ENCODE peak calls at places on chromosomes 6 and 20, in eight cellular contexts. J is lung; U is MM.1S; Q is aorta; K is psoas muscle; B is CD4-positive, CD25-positive, alpha-beta regulatory T cell; Z is breast epithelium; W is cardiac muscle cell. H is an unnamed sample. For H3K9me3, the result is how much of the 10 kb centered on the place peaks cover.

GRCh38 chr6:157274471-157275226 is 48.7 kb downstream of the TMEM242 start:
- DNase-seq in J (peak), U (peak), Q (peak), K (peak), B (peak), Z (peak), W (peak), H (peak)

GRCh38 chr20:59458645-59459044 is 145.7 kb upstream of the PHACTR3 start:
- DNase-seq in J (no peak), U (no peak), Q (no peak), K (no peak), B (no peak), Z (no peak), W (no peak), H (no peak)

GRCh38 chr6:19444481-19444880 is 392.7 kb upstream of the ID4 start:
- DNase-seq in J (no peak), U (no peak), Q (no peak), K (no peak), B (no peak), Z (no peak), W (peak), H (no peak)

GRCh38 chr6:50390416-50390815 is 322.9 kb upstream of the TFAP2D start:
- DNase-seq in J (no peak), U (no peak), Q (no peak), K (no peak), B (no peak), Z (no peak), W (no peak), H (no peak)

GRCh38 chr6:166786704-166787293 is 159.7 kb upstream of the RPS6KA2 start:
- DNase-seq in J (peak), U (peak), Q (no peak), K (no peak), B (no peak), Z (no peak), W (peak), H (no peak)

GRCh38 chr20:2750343-2751251 is 49.8 kb downstream of the CPXM1 start:
- DNase-seq in J (peak), U (no peak), Q (peak), K (peak), B (no peak), Z (no peak), W (peak), H (no peak)

GRCh38 chr6:99745651-99746050 is 139.0 kb downstream of the PRDM13 start:
- DNase-seq in J (no peak), U (no peak), Q (no peak), K (no peak), B (no peak), Z (no peak), W (peak), H (no peak)

GRCh38 chr20:33993800-33994623 is at the start of gene RALY:
- DNase-seq in J (peak), U (peak), Q (peak), K (peak), B (peak), Z (peak), W (peak), H (peak)

GRCh38 chr6:11622156-11622555 is 84.6 kb downstream of the TMEM170B start:
- DNase-seq in J (no peak), U (no peak), Q (no peak), K (no peak), B (no peak), Z (no peak), W (peak), H (no peak)

GRCh38 chr20:49893242-49894072 is 21.9 kb downstream of the SPATA2 start:
- DNase-seq in J (no peak), U (no peak), Q (peak), K (no peak), B (no peak), Z (peak), W (peak), H (no peak)

GRCh38 chr20:6122873-6123649 is at the start of gene FERMT1:
- DNase-seq in J (peak), U (peak), Q (peak), K (peak), B (no peak), Z (peak), W (peak), H (no peak)

GRCh38 chr6:151286192-151286591 is 46.4 kb downstream of the AKAP12 start:
- DNase-seq in J (no peak), U (no peak), Q (no peak), K (no peak), B (no peak), Z (no peak), W (no peak), H (no peak)

GRCh38 chr6:39815356-39815755 is 23.2 kb downstream of the DAAM2 start:
- DNase-seq in J (no peak), U (no peak), Q (no peak), K (no peak), B (no peak), Z (no peak), W (no peak), H (no peak)

GRCh38 chr20:38143238-38143645 is 21.8 kb downstream of the TGM2 start:
- DNase-seq in J (no peak), U (no peak), Q (peak), K (no peak), B (no peak), Z (no peak), W (no peak), H (no peak)

DNA sequence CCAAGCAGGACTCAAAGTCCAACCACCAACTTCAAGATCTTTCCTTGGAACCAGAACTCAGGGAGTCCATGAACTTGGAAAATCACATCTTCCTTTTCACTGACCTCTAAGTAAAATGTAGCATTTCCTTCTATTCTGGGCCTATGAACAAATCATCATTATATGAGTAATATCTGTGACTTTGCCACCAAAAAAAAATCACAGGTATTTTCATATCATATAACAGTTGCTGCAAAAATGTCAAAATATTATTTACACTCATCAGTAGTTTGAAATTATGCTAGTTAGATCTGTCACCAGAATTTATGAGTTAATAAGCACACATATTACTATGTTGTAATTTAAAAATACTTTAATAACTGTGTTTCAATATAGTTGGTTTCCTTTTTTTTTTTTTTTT is 27.3 kb upstream of the TLDC2 start:
- DNase-seq in J (no peak), U (no peak), Q (no peak), K (no peak), B (no peak), Z (no peak), W (no peak), H (no peak)
- H3K9me3 ChIP-seq in J (under half), U (under half), Q (under half), K (under half), B (under half), Z (under half), W (under half), H (under half)

DNA sequence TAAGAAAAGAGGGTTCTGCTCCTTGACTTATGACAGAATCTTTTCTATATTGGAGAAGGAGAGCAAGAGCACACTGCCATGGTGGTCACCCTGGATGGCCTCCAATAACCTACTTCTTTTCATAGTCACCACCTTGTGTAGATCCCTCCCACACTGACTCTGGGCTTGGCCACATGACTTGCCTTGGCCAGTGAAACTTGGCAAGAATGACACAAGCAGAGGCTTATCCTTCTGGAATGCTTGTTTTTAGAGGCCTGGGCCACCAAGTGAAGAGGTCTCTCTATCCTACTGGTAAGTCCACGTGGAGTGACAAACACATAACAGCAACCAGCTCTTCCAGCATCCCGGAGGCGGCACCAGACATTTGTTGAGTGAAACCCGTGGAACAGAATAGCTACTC is 349.4 kb upstream of the JARID2 start:
- DNase-seq in J (no peak), U (no peak), Q (no peak), K (no peak), B (no peak), Z (no peak), W (no peak), H (no peak)
- H3K9me3 ChIP-seq in J (under half), U (under half), Q (under half), K (under half), B (under half), Z (under half), W (under half), H (under half)

GRCh38 chr6:1983850-1984249 is 261.6 kb downstream of the GMDS start:
- DNase-seq in J (no peak), U (no peak), Q (no peak), K (no peak), B (no peak), Z (no peak), W (no peak), H (no peak)
- H3K9me3 ChIP-seq in J (under half), U (under half), Q (under half), K (under half), B (under half), Z (under half), W (under half), H (under half)

GRCh38 chr6:165206798-165207197 is 102.6 kb downstream of the C6orf118 start:
- DNase-seq in J (no peak), U (no peak), Q (no peak), K (no peak), B (no peak), Z (no peak), W (no peak), H (no peak)

GRCh38 chr6:165204807-165205545 is 104.4 kb downstream of the C6orf118 start:
- DNase-seq in J (no peak), U (no peak), Q (no peak), K (no peak), B (no peak), Z (no peak), W (no peak), H (no peak)

GRCh38 chr6:165205632-165206031 is 103.8 kb downstream of the C6orf118 start:
- DNase-seq in J (no peak), U (no peak), Q (no peak), K (no peak), B (no peak), Z (no peak), W (no peak), H (no peak)
- H3K9me3 ChIP-seq in J (under half), U (under half), Q (under half), K (under half), B (under half), Z (under half), W (under half), H (under half)

GRCh38 chr6:41071501-41071922 is 644 bp downstream of the OARD1 start:
- DNase-seq in J (no peak), U (peak), Q (peak), K (no peak), B (no peak), Z (no peak), W (no peak), H (no peak)
- H3K9me3 ChIP-seq in J (under half), U (under half), Q (under half), K (under half), B (under half), Z (under half), W (under half), H (under half)

GRCh38 chr6:67541591-67541990 is 1093.5 kb upstream of the ADGRB3 start:
- DNase-seq in J (no peak), U (no peak), Q (no peak), K (no peak), B (no peak), Z (no peak), W (no peak), H (no peak)
- H3K9me3 ChIP-seq in J (under half), U (under half), Q (under half), K (under half), B (under half), Z (under half), W (under half), H (under half)

GRCh38 chr20:60959971-60960370 is 292.1 kb upstream of the CDH4 start:
- DNase-seq in J (no peak), U (no peak), Q (no peak), K (no peak), B (no peak), Z (no peak), W (no peak), H (no peak)

GRCh38 chr20:60955687-60956086 is 296.4 kb upstream of the CDH4 start:
- DNase-seq in J (no peak), U (no peak), Q (no peak), K (no peak), B (no peak), Z (no peak), W (no peak), H (no peak)

GRCh38 chr20:60960500-60960899 is 291.6 kb upstream of the CDH4 start:
- DNase-seq in J (no peak), U (no peak), Q (no peak), K (no peak), B (no peak), Z (no peak), W (no peak), H (no peak)

GRCh38 chr20:60956194-60956593 is 295.9 kb upstream of the CDH4 start:
- DNase-seq in J (no peak), U (no peak), Q (no peak), K (no peak), B (no peak), Z (no peak), W (no peak), H (no peak)

GRCh38 chr20:60957621-60958020 is 294.4 kb upstream of the CDH4 start:
- DNase-seq in J (no peak), U (no peak), Q (no peak), K (no peak), B (no peak), Z (no peak), W (no peak), H (no peak)
- H3K9me3 ChIP-seq in J (under half), U (under half), Q (under half), K (under half), B (under half), Z (under half), W (under half), H (under half)

DNA sequence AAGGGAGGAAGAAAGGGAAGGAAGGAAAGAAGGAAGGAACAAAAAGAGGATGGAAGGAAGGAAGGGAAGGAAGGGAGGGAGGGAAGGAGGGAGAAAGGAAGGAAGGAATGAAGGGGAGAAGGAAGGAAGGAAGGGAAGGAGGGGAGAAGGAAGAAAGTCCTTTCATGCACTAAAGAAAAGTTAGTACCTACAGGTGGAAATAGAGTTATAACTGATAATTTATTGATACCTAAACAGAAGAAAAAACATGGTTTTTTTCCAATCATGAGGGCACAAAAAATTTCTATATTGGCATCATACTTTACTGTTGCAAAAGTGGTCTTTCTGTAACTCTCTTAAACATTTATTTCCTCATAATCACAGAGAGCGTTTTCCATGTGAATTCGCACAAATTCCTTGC is 659.4 kb downstream of the MAFB start:
- DNase-seq in J (no peak), U (no peak), Q (no peak), K (no peak), B (no peak), Z (no peak), W (no peak), H (no peak)
- H3K9me3 ChIP-seq in J (under half), U (under half), Q (under half), K (under half), B (under half), Z (under half), W (under half), H (under half)